ENCODE peak calls at places on chromosomes 5 and 9, in five cellular contexts. W is A549, E is K562, I is H1, B is HepG2. L is an unnamed sample.

GRCh38 chr5:32753765-32754164 is 42.6 kb downstream of the NPR3 start:
- DNase-seq in W (no peak), E (no peak), I (no peak), B (no peak), L (no peak)

GRCh38 chr9:113854310-113854709 is 21.8 kb upstream of the ZNF618 start:
- DNase-seq in W (no peak), E (no peak), I (no peak), B (no peak), L (no peak)

GRCh38 chr5:161851691-161852299 is 3.9 kb downstream of the GABRA1 start:
- DNase-seq in W (peak; percentile 2), E (no peak), I (no peak), B (no peak), L (no peak)

GRCh38 chr9:124658165-124659017 is 112.7 kb downstream of the NR6A1 start:
- DNase-seq in W (peak; percentile 95), E (peak; percentile 30), I (no peak), B (peak; percentile 76), L (peak; percentile 30)

GRCh38 chr5:170632985-170633234 is 129.1 kb downstream of the KCNIP1 start:
- DNase-seq in W (no peak), E (peak; percentile 92), I (no peak), B (no peak), L (peak; percentile 90)

GRCh38 chr5:23029296-23029695 is 176.2 kb upstream of the CDH12 start:
- DNase-seq in W (no peak), E (no peak), I (no peak), B (no peak), L (no peak)

GRCh38 chr5:34957857-34958690 is 28.7 kb downstream of the DNAJC21 start:
- DNase-seq in W (peak; percentile 43), E (peak; percentile 44), I (no peak), B (peak; percentile 30), L (no peak)

GRCh38 chr5:116563909-116564308 is 10.7 kb downstream of the SEMA6A start:
- DNase-seq in W (no peak), E (no peak), I (no peak), B (no peak), L (no peak)

GRCh38 chr9:125971895-125972729 is 224.9 kb downstream of the PBX3 start:
- DNase-seq in W (no peak), E (no peak), I (no peak), B (no peak), L (no peak)

GRCh38 chr5:56410696-56411095 is 177.6 kb upstream of the ANKRD55 start:
- DNase-seq in W (no peak), E (no peak), I (no peak), B (no peak), L (no peak)

GRCh38 chr5:169374761-169375160 is 73.8 kb upstream of the SLIT3 start:
- DNase-seq in W (no peak), E (no peak), I (no peak), B (no peak), L (no peak)

GRCh38 chr5:74903165-74903787 is 37.1 kb upstream of the FAM169A start:
- DNase-seq in W (peak; percentile 25), E (peak; percentile 22), I (peak; percentile 71), B (peak; percentile 66), L (peak; percentile 84)

GRCh38 chr5:57276353-57276752 is 102.5 kb downstream of the GPBP1 start:
- DNase-seq in W (no peak), E (no peak), I (no peak), B (no peak), L (no peak)

GRCh38 chr9:86741311-86742215 is 205.7 kb downstream of the GAS1 start:
- DNase-seq in W (no peak), E (no peak), I (no peak), B (no peak), L (no peak)

GRCh38 chr5:126267435-126267834 is 155.8 kb upstream of the GRAMD2B start:
- DNase-seq in W (no peak), E (no peak), I (no peak), B (peak; percentile 10), L (no peak)

GRCh38 chr9:107755267-107755666 is 265.7 kb upstream of the KLF4 start:
- DNase-seq in W (no peak), E (no peak), I (no peak), B (no peak), L (no peak)

GRCh38 chr5:77200663-77201062 is 9.8 kb upstream of the PDE8B start:
- DNase-seq in W (no peak), E (no peak), I (no peak), B (no peak), L (no peak)

GRCh38 chr5:142063878-142064331 is 44.7 kb upstream of the NDFIP1 start:
- DNase-seq in W (no peak), E (no peak), I (no peak), B (peak; percentile 44), L (peak; percentile 44)

GRCh38 chr5:72790188-72790587 is 26.3 kb upstream of the TNPO1 start:
- DNase-seq in W (no peak), E (no peak), I (no peak), B (no peak), L (no peak)

GRCh38 chr9:96122756-96123155 is 179.2 kb downstream of the HSD17B3 start:
- DNase-seq in W (no peak), E (no peak), I (no peak), B (no peak), L (no peak)

GRCh38 chr5:58224661-58225060 is 235.2 kb downstream of the PLK2 start:
- DNase-seq in W (no peak), E (no peak), I (no peak), B (no peak), L (no peak)

GRCh38 chr5:112208699-112209615 is 210.1 kb downstream of the EPB41L4A start:
- DNase-seq in W (no peak), E (no peak), I (no peak), B (no peak), L (no peak)

GRCh38 chr9:117278020-117278419 is 136.8 kb downstream of the ASTN2 start:
- DNase-seq in W (no peak), E (no peak), I (no peak), B (no peak), L (no peak)

GRCh38 chr5:68354315-68354714 is 138.8 kb downstream of the PIK3R1 start:
- DNase-seq in W (no peak), E (no peak), I (no peak), B (no peak), L (no peak)

DNA sequence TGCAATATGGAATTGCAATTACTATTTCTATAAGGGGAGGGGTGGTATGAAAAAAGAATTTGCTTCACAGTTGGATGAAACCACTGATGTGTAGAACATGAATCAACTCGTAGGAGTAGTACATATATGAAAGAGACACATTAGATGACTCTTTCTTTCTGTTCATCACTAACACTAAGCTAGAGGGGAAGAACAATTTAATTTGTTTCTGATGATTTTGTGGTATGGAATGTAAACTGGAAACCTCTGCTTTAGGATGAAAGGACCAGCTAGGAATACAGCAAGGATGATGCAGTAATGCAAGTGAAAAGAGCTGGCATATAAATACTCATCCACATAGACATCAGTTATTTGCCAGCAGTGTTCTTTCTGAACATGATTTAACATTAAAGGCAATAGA is 113.4 kb downstream of the PAPPA start:
- DNase-seq in W (no peak), E (no peak), I (no peak), B (no peak), L (no peak)
- TF ChIP-seq JUN in W (no peak), E (no peak), I (no peak), B (no peak), L (no peak)

GRCh38 chr5:90598300-90598699 is 39.7 kb downstream of the ADGRV1 start:
- DNase-seq in W (no peak), E (no peak), I (no peak), B (no peak), L (peak; percentile 15)

GRCh38 chr5:90606539-90606938 is 47.9 kb downstream of the ADGRV1 start:
- DNase-seq in W (no peak), E (peak; percentile 45), I (no peak), B (peak; percentile 14), L (no peak)

DNA sequence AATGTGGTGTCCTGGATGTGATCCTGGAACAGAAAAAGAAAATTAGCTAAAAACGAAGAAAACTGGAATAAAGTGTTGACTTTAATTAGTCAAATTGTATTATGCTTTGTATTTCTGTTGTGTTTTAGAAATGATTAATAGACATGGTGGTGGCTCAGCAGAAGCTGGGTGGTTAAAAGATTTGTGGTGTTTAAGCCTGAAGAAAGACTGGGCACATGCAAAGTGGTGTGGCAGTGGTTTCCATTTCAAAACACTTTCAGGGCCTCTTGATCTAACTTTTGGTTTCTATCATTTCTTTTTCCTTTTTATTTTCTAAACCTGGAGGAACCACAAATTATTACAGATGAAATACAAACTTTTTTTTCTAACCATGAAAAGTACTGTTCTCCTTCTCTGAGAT is 44.1 kb downstream of the ADGRV1 start:
- DNase-seq in W (no peak), E (no peak), I (no peak), B (no peak), L (no peak)
- TF ChIP-seq USF2 in W (no peak), E (no peak), I (no peak), B (no peak), L (no peak)

GRCh38 chr5:17308326-17309065 is 91.1 kb downstream of the BASP1 start:
- DNase-seq in W (no peak), E (no peak), I (no peak), B (no peak), L (no peak)
- TF ChIP-seq JUN in W (no peak), E (no peak), I (no peak), B (no peak), L (no peak)

DNA sequence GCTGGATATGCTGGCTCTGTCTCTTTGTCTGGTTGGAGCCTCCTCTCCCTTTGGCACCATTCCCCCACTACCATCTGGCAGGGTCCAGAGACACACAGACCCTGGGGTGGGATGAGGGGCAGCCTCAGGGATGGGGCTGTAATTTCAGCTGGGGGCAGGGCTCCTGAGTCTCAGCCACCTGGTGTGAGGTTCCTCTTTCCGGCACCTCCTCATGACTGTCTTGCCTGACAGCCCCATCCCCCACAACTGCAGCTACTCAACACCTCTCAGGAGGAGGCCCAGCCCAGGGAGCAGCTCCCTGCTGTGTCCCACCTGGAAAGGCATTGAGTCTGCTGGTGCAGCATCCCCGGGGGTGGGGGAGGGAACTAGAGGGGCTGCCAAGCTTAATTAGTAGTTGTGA is 11.7 kb upstream of the RPS14 start:
- DNase-seq in W (no peak), E (peak; percentile 64), I (no peak), B (no peak), L (peak; percentile 38)
- TF ChIP-seq USF2 in W (no peak), E (no peak), I (no peak), B (no peak), L (no peak)

DNA sequence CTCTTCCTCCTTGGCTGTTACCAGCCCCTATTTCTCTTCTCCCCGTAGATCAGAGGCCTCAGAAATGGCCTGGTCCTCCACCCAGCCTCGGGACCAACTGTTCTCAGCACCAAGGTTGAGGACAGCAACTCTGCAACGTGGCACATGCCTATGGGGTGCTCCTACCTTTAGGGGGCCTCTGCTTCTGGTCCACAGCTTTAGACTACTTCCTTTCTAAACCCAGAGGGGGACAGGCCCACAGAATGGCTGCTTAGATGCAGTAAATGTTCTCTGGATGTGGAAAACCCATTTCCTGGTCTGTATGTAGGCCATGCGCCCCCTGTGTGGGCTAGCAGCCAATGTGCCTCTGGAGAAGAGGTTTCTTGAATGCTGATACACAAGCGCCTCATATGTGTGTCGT is 68.4 kb downstream of the NRG2 start:
- DNase-seq in W (no peak), E (no peak), I (no peak), B (no peak), L (no peak)
- TF ChIP-seq JUN in W (no peak), E (no peak), I (no peak), B (no peak), L (no peak)

GRCh38 chr9:34451545-34451944 is 6.8 kb downstream of the FAM219A start:
- DNase-seq in W (no peak), E (peak; percentile 39), I (no peak), B (no peak), L (no peak)
- TF ChIP-seq USF2 in W (no peak), E (no peak), I (no peak), B (no peak), L (no peak)

L was measured in WTC11.